ENCODE peak calls at places on chromosomes 13 and 19, in four cellular contexts. T is left lung, N is AG04450, K is neuronal stem cell. Q is an unnamed sample.

GRCh38 chr19:21158523-21159135 is 16.8 kb downstream of the ZNF431 start:
- DNase-seq in T (no peak), N (peak; percentile 4), K (no peak), Q (no peak)

GRCh38 chr19:35349614-35350521 is 2.2 kb downstream of the FFAR1 start:
- DNase-seq in K (no peak), N (no peak), T (peak; percentile 63), Q (no peak)

GRCh38 chr19:11587973-11588631 is 9.2 kb upstream of the ZNF627 start:
- DNase-seq in T (no peak), N (no peak), K (no peak), Q (no peak)

GRCh38 chr13:42066542-42066941 is 18.1 kb downstream of the DGKH start:
- DNase-seq in K (no peak), T (no peak), N (peak; percentile 84), Q (no peak)

GRCh38 chr13:101977475-101977874 is 424.4 kb downstream of the FGF14 start:
- DNase-seq in T (no peak), N (no peak), K (no peak), Q (no peak)

GRCh38 chr13:72963762-72964161 is 95.0 kb upstream of the KLF5 start:
- DNase-seq in N (no peak), T (no peak), K (no peak), Q (no peak)

GRCh38 chr19:7928741-7929701 is 3.1 kb upstream of the CTXN1 start:
- DNase-seq in K (no peak), T (peak; percentile 77), N (peak; percentile 78), Q (peak; percentile 79)

GRCh38 chr13:30895773-30896172 is 10.3 kb upstream of the MEDAG start:
- DNase-seq in K (no peak), N (peak; percentile 71), T (no peak), Q (no peak)

GRCh38 chr19:38248421-38248820 is 7.8 kb downstream of the PPP1R14A start:
- DNase-seq in T (no peak), N (no peak), K (no peak), Q (no peak)

GRCh38 chr19:14479985-14480694 is 5.0 kb upstream of the PTGER1 start:
- DNase-seq in T (peak; percentile 94), K (peak; percentile 66), N (no peak), Q (no peak)

GRCh38 chr19:29680447-29680846 is 15.2 kb downstream of the PLEKHF1 start:
- DNase-seq in N (no peak), T (peak; percentile 92), K (no peak), Q (peak; percentile 61)

GRCh38 chr19:35123573-35123972 is 8.0 kb downstream of the FXYD3 start:
- DNase-seq in N (no peak), T (peak; percentile 81), K (no peak), Q (peak; percentile 59)

GRCh38 chr13:77422724-77423123 is 95.8 kb upstream of the MYCBP2 start:
- DNase-seq in T (no peak), K (no peak), N (no peak), Q (no peak)

GRCh38 chr19:38039966-38040365 is 133.0 kb downstream of the SIPA1L3 start:
- DNase-seq in T (no peak), N (peak; percentile 55), K (no peak), Q (no peak)

GRCh38 chr19:40035996-40036395 is 20.0 kb downstream of the ZNF780B start:
- DNase-seq in N (no peak), K (no peak), T (no peak), Q (no peak)

GRCh38 chr13:112627161-112627560 is 39.2 kb upstream of the TUBGCP3 start:
- DNase-seq in K (no peak), T (no peak), N (no peak), Q (no peak)

GRCh38 chr13:60418954-60419353 is 21.9 kb downstream of the TDRD3 start:
- DNase-seq in K (no peak), T (no peak), N (no peak), Q (no peak)

DNA sequence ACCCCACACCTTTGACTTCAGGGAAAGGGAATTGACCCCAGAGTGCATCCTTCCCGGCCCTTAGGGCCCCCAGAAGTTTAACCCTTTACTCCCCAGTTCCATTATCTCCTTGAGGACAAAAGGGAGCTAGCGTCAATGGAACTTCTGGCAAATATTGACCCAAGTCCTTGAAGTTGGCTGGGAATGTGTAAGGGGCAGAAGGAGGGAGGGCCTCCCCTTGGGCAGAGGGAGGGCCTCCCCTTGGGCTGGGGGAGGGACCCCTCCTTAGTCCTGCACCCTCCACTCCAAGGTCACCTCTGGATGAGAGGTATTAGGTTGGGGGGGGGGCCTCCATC is 3.0 kb upstream of the TMEM59L start:
- DNase-seq in N (no peak), T (no peak), K (no peak), Q (no peak)
- H3K27me3 ChIP-seq in N (peaks cover 86% of the 10 kb centered on the region), T (peaks cover 91% of the 10 kb centered on the region), K (peaks cover 94% of the 10 kb centered on the region), Q (peaks cover 14% of the 10 kb centered on the region)

DNA sequence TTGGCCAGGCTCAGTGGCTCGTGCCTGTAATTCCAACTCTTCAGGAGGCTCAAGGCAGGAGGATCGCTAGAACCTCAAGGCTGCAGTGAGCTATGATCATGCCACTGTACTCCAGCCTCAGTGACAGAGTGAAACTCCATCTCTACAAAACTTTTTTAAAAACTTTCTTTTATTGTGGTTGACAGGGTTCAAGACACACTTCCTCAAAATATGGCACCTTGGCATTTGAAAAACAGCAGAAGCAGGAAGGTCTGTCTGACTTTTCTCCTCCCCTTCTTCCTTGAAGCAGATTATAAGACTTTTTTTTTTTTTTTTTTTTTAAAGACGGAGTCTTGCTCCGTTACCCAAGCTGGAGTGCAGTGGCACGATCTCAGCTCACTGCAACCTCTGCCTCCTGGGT is 100.3 kb downstream of the TM9SF2 start:
- DNase-seq in K (no peak), N (no peak), T (no peak), Q (no peak)
- H3K27me3 ChIP-seq in K (peaks cover 4% of the 10 kb centered on the region), N (peaks cover 14% of the 10 kb centered on the region), T (no peaks in the 10 kb centered on the region), Q (no peaks in the 10 kb centered on the region)

GRCh38 chr19:6868341-6868740 is 19.0 kb upstream of the ADGRE1 start:
- DNase-seq in N (no peak), K (no peak), T (no peak), Q (no peak)

GRCh38 chr19:6876790-6877189 is 10.6 kb upstream of the ADGRE1 start:
- DNase-seq in N (no peak), T (no peak), K (no peak), Q (no peak)

GRCh38 chr19:6875218-6875617 is 12.2 kb upstream of the ADGRE1 start:
- DNase-seq in K (no peak), N (no peak), T (no peak), Q (no peak)

GRCh38 chr19:6877766-6878165 is 9.6 kb upstream of the ADGRE1 start:
- DNase-seq in K (no peak), T (no peak), N (no peak), Q (no peak)

GRCh38 chr19:6873708-6874431 is 13.5 kb upstream of the ADGRE1 start:
- DNase-seq in K (no peak), T (no peak), N (no peak), Q (no peak)
- H3K27me3 ChIP-seq in K (no peaks in the 10 kb centered on the region), T (no peaks in the 10 kb centered on the region), N (no peaks in the 10 kb centered on the region), Q (no peaks in the 10 kb centered on the region)

GRCh38 chr19:49434907-49435577 is 6.3 kb downstream of the SLC17A7 start:
- DNase-seq in T (peak; percentile 13), N (no peak), K (no peak), Q (no peak)
- H3K27me3 ChIP-seq in T (peaks cover 86% of the 10 kb centered on the region), N (peaks cover 95% of the 10 kb centered on the region), K (peaks cover 98% of the 10 kb centered on the region), Q (no peaks in the 10 kb centered on the region)

GRCh38 chr19:50250450-50251136 is 47.2 kb downstream of the MYH14 start:
- DNase-seq in N (no peak), K (no peak), T (no peak), Q (no peak)
- H3K27me3 ChIP-seq in N (no peaks in the 10 kb centered on the region), K (peaks cover 7% of the 10 kb centered on the region), T (no peaks in the 10 kb centered on the region), Q (no peaks in the 10 kb centered on the region)

GRCh38 chr13:103145476-103145875 is 79.3 kb upstream of the SLC10A2 start:
- DNase-seq in T (no peak), N (no peak), K (no peak), Q (no peak)
- H3K27me3 ChIP-seq in T (no peaks in the 10 kb centered on the region), N (no peaks in the 10 kb centered on the region), K (no peaks in the 10 kb centered on the region), Q (no peaks in the 10 kb centered on the region)

GRCh38 chr19:47471733-47472457 is at the start of gene SLC8A2:
- DNase-seq in K (peak; percentile 94), N (peak; percentile 54), T (peak; percentile 74), Q (peak; percentile 81)
- H3K27me3 ChIP-seq in K (peaks cover 25% of the 10 kb centered on the region), N (peaks cover 42% of the 10 kb centered on the region), T (peaks cover 19% of the 10 kb centered on the region), Q (no peaks in the 10 kb centered on the region)

Q was measured in pancreas.